ENCODE peak calls at places on chromosomes 2 and 18, in seven cellular contexts. O is stimulated activated CD4-positive, alpha-beta T cell treated with anti-CD3 and anti-CD28 coated beads, Interleukin-15, amount 100 ng/mL, for 24 hours; Z is GF-D8; Q is AG08395; D is fibroblast of lung; H is Ammon's horn; I is H7. P is an unnamed sample.

GRCh38 chr2:129766159-129766485 is 213.3 kb upstream of the RAB6C start:
- DNase-seq in O (no peak), Z (no peak), Q (peak; percentile 48), D (no peak), H (no peak), I (peak; percentile 30), P (no peak)

GRCh38 chr2:212712991-212713390 is 174.4 kb upstream of the ERBB4 start:
- DNase-seq in O (no peak), Z (no peak), Q (no peak), D (peak; percentile 52), H (no peak), I (no peak), P (no peak)

GRCh38 chr2:165868211-165868610 is 74.2 kb upstream of the GALNT3 start:
- DNase-seq in O (no peak), Z (no peak), Q (no peak), D (peak; percentile 88), H (no peak), I (no peak), P (no peak)

GRCh38 chr2:226256709-226257401 is 542.8 kb downstream of the IRS1 start:
- DNase-seq in O (no peak), Z (no peak), Q (no peak), D (peak; percentile 53), H (peak; percentile 2), I (no peak), P (no peak)

GRCh38 chr18:36212301-36212977 is 25.1 kb downstream of the MOCOS start:
- DNase-seq in O (no peak), Z (no peak), Q (no peak), D (peak; percentile 1), H (peak; percentile 16), I (no peak), P (no peak)

GRCh38 chr2:203867561-203868200 is at the start of gene CTLA4:
- DNase-seq in O (no peak), Z (no peak), Q (no peak), D (no peak), H (no peak), I (no peak), P (no peak)

GRCh38 chr2:67510745-67511144 is 113.6 kb downstream of the ETAA1 start:
- DNase-seq in O (no peak), Z (no peak), Q (no peak), D (peak; percentile 55), H (no peak), I (no peak), P (no peak)

GRCh38 chr2:45373534-45373933 is 237.5 kb downstream of the SRBD1 start:
- DNase-seq in O (no peak), Z (no peak), Q (no peak), D (no peak), H (no peak), I (no peak), P (no peak)

GRCh38 chr18:48623468-48624220 is 84.8 kb downstream of the CTIF start:
- DNase-seq in O (no peak), Z (no peak), Q (peak; percentile 84), D (peak; percentile 97), H (no peak), I (no peak), P (no peak)

GRCh38 chr2:220072669-220073235 is 445.3 kb downstream of the SLC4A3 start:
- DNase-seq in O (no peak), Z (no peak), Q (no peak), D (no peak), H (no peak), I (no peak), P (no peak)

GRCh38 chr18:58447342-58448190 is 181.3 kb downstream of the ALPK2 start:
- DNase-seq in O (no peak), Z (no peak), Q (peak; percentile 55), D (peak; percentile 20), H (no peak), I (peak; percentile 62), P (no peak)

GRCh38 chr2:1738163-1738562 is 6.2 kb downstream of the PXDN start:
- DNase-seq in O (no peak), Z (no peak), Q (no peak), D (no peak), H (no peak), I (peak; percentile 12), P (no peak)

GRCh38 chr2:231227309-231228162 is 29.1 kb downstream of the ARMC9 start:
- DNase-seq in O (peak; percentile 53), Z (peak; percentile 47), Q (peak; percentile 92), D (peak; percentile 66), H (peak; percentile 92), I (peak; percentile 89), P (peak; percentile 62)

GRCh38 chr2:121608967-121609366 is 40.3 kb downstream of the CLASP1 start:
- DNase-seq in O (no peak), Z (no peak), Q (no peak), D (no peak), H (no peak), I (no peak), P (no peak)

GRCh38 chr2:45892757-45893156 is 241.3 kb downstream of the PRKCE start:
- DNase-seq in O (no peak), Z (no peak), Q (no peak), D (peak; percentile 62), H (no peak), I (no peak), P (no peak)

GRCh38 chr2:126802316-126802715 is 96.4 kb upstream of the TEX51 start:
- DNase-seq in O (no peak), Z (no peak), Q (no peak), D (no peak), H (no peak), I (no peak), P (no peak)

GRCh38 chr2:37168217-37168981 is 11.6 kb upstream of the EIF2AK2 start:
- DNase-seq in O (peak; percentile 34), Z (peak; percentile 30), Q (peak; percentile 71), D (peak; percentile 39), H (peak; percentile 30), I (peak; percentile 87), P (peak; percentile 37)

GRCh38 chr2:33583194-33583938 is 15.7 kb downstream of the FAM98A start:
- DNase-seq in O (peak; percentile 14), Z (peak; percentile 6), Q (peak; percentile 31), D (no peak), H (peak; percentile 65), I (peak; percentile 27), P (peak; percentile 32)

GRCh38 chr18:24704921-24705620 is 244.6 kb downstream of the HRH4 start:
- DNase-seq in O (no peak), Z (no peak), Q (peak; percentile 61), D (peak; percentile 36), H (no peak), I (no peak), P (no peak)

GRCh38 chr2:25030702-25031101 is 11.2 kb upstream of the EFR3B start:
- DNase-seq in O (no peak), Z (no peak), Q (no peak), D (no peak), H (no peak), I (no peak), P (no peak)

GRCh38 chr18:76495435-76496199 is 575 bp upstream of the ZNF516 start:
- DNase-seq in O (peak; percentile 29), Z (peak; percentile 24), Q (no peak), D (peak; percentile 66), H (no peak), I (peak; percentile 66), P (peak; percentile 9)

GRCh38 chr2:205686231-205687017 is 4.1 kb downstream of the NRP2 start:
- DNase-seq in O (peak; percentile 31), Z (no peak), Q (no peak), D (no peak), H (no peak), I (peak; percentile 71), P (no peak)

GRCh38 chr2:16281451-16282330 is 341.3 kb downstream of the MYCN start:
- DNase-seq in O (peak; percentile 2), Z (no peak), Q (no peak), D (no peak), H (peak; percentile 70), I (peak; percentile 60), P (peak; percentile 29)

GRCh38 chr2:157789933-157790511 is 86.1 kb downstream of the ACVR1 start:
- DNase-seq in O (no peak), Z (no peak), Q (no peak), D (peak; percentile 24), H (peak; percentile 25), I (no peak), P (no peak)

GRCh38 chr18:53458266-53458665 is 766.2 kb downstream of the MBD2 start:
- DNase-seq in O (no peak), Z (no peak), Q (no peak), D (no peak), H (no peak), I (no peak), P (no peak)

GRCh38 chr2:121128741-121129659 is 156.0 kb downstream of the TFCP2L1 start:
- DNase-seq in O (peak; percentile 39), Z (no peak), Q (peak; percentile 17), D (no peak), H (peak; percentile 32), I (peak; percentile 79), P (peak; percentile 72)

GRCh38 chr2:37471994-37472393 is 127.6 kb downstream of the QPCT start:
- DNase-seq in O (no peak), Z (no peak), Q (peak; percentile 81), D (peak; percentile 91), H (no peak), I (no peak), P (peak; percentile 19)

GRCh38 chr2:26901326-26902183 is 53.6 kb downstream of the DPYSL5 start:
- DNase-seq in O (no peak), Z (no peak), Q (no peak), D (no peak), H (peak; percentile 84), I (peak; percentile 77), P (no peak)

GRCh38 chr2:65382776-65383357 is 49.5 kb downstream of the SPRED2 start:
- DNase-seq in O (peak; percentile 94), Z (peak; percentile 72), Q (peak; percentile 79), D (peak; percentile 100), H (peak; percentile 57), I (peak; percentile 56), P (peak; percentile 93)

GRCh38 chr2:45925636-45926350 is 274.3 kb downstream of the PRKCE start:
- DNase-seq in O (no peak), Z (no peak), Q (no peak), D (no peak), H (peak; percentile 48), I (no peak), P (no peak)

GRCh38 chr2:65413610-65414009 is 18.8 kb downstream of the SPRED2 start:
- DNase-seq in O (no peak), Z (no peak), Q (no peak), D (peak; percentile 26), H (no peak), I (no peak), P (no peak)

P was measured in LoVo.